ENCODE peak calls at places on chromosomes 11 and 22, in five cellular contexts. W is GM12891; H is transverse colon; O is stimulated activated CD8-positive, alpha-beta memory T cell treated with anti-CD3 and anti-CD28 coated beads, Interleukin-15, amount 100 ng/mL, for 24 hours; E is NCI-H1930. Q is an unnamed sample.

GRCh38 chr11:67412495-67413179 is 2.8 kb upstream of the CARNS1 start:
- DNase-seq in W (no peak), H (no peak), O (no peak), E (no peak), Q (no peak)

GRCh38 chr11:3735827-3736226 is 61.5 kb downstream of the NUP98 start:
- DNase-seq in W (no peak), H (no peak), O (no peak), E (no peak), Q (no peak)

GRCh38 chr22:39215430-39216142 is 29.2 kb downstream of the PDGFB start:
- DNase-seq in W (no peak), H (no peak), O (no peak), E (peak), Q (no peak)

GRCh38 chr22:28855355-28856094 is 27.8 kb upstream of the ZNRF3 start:
- DNase-seq in W (peak), H (peak), O (no peak), E (peak), Q (peak)

GRCh38 chr11:13668957-13669521 is 571 bp downstream of the FAR1 start:
- DNase-seq in W (no peak), H (peak), O (peak), E (peak), Q (peak)

GRCh38 chr11:26710489-26710888 is 11.4 kb downstream of the SLC5A12 start:
- DNase-seq in W (no peak), H (no peak), O (no peak), E (no peak), Q (no peak)

GRCh38 chr11:122098223-122098980 is 17.6 kb downstream of the BLID start:
- DNase-seq in W (no peak), H (no peak), O (no peak), E (no peak), Q (no peak)

GRCh38 chr22:37464181-37464580 is 22.0 kb downstream of the MFNG start:
- DNase-seq in W (peak), H (peak), O (no peak), E (no peak), Q (no peak)

GRCh38 chr11:62855571-62856332 is 16.4 kb upstream of the WDR74 start:
- DNase-seq in W (peak), H (peak), O (peak), E (peak), Q (peak)

GRCh38 chr11:86940122-86940777 is 14.9 kb downstream of the FZD4 start:
- DNase-seq in W (no peak), H (peak), O (no peak), E (no peak), Q (no peak)

GRCh38 chr22:44031111-44031963 is 7.2 kb downstream of the PARVB start:
- DNase-seq in W (no peak), H (no peak), O (no peak), E (no peak), Q (no peak)

GRCh38 chr11:83287631-83288030 is 1.5 kb upstream of the CCDC90B start:
- DNase-seq in W (no peak), H (no peak), O (no peak), E (no peak), Q (no peak)

GRCh38 chr22:50739894-50740293 is 1.9 kb downstream of the ACR start:
- DNase-seq in W (no peak), H (no peak), O (no peak), E (no peak), Q (no peak)